ENCODE peak calls at places on chromosomes 3 and 15, in four cellular contexts. X is endothelial cell of umbilical vein, G is hepatocyte, V is body of pancreas. P is an unnamed sample.
A peak's percentile ranks its signal among the peaks of the same experiment; 100 is the strongest.

GRCh38 chr3:157129782-157130137 is 30.2 kb downstream of the CCNL1 start:
- DNase-seq in X (peak; percentile 41), G (no peak), V (no peak), P (peak; percentile 84)

GRCh38 chr15:36449084-36449661 is 130.3 kb upstream of the CDIN1 start:
- DNase-seq in X (no peak), G (peak; percentile 19), V (no peak), P (peak; percentile 2)

GRCh38 chr3:111810909-111811308 is 48.2 kb upstream of the PHLDB2 start:
- DNase-seq in X (no peak), G (peak; percentile 32), V (no peak), P (no peak)

GRCh38 chr3:79767194-79767952 is 425 bp downstream of the ROBO1 start:
- DNase-seq in X (peak; percentile 68), G (no peak), V (no peak), P (no peak)

GRCh38 chr15:35067501-35068347 is 17.4 kb downstream of the NANOGP8 start:
- DNase-seq in X (no peak), G (no peak), V (no peak), P (no peak)

GRCh38 chr3:97916576-97916975 is 55.7 kb downstream of the RIOX2 start:
- DNase-seq in X (no peak), G (no peak), V (no peak), P (no peak)

GRCh38 chr15:63203451-63204090 is 14.2 kb downstream of the RAB8B start:
- DNase-seq in X (no peak), G (no peak), V (no peak), P (no peak)

GRCh38 chr15:85754993-85755392 is 39.7 kb downstream of the KLHL25 start:
- DNase-seq in X (no peak), G (no peak), V (peak; percentile 62), P (no peak)

GRCh38 chr3:65751123-65751700 is 287.5 kb downstream of the MAGI1 start:
- DNase-seq in X (peak; percentile 52), G (peak; percentile 63), V (peak; percentile 42), P (peak; percentile 61)

GRCh38 chr3:105899528-105899927 is 30.7 kb upstream of the CBLB start:
- DNase-seq in X (no peak), G (no peak), V (no peak), P (no peak)

GRCh38 chr3:59696783-59697182 is 647.0 kb upstream of the CFAP20DC start:
- DNase-seq in X (no peak), G (no peak), V (no peak), P (no peak)

GRCh38 chr15:92944946-92945521 is 44.9 kb downstream of the CHD2 start:
- DNase-seq in X (no peak), G (no peak), V (no peak), P (no peak)

GRCh38 chr15:92938387-92938786 is 38.3 kb downstream of the CHD2 start:
- DNase-seq in X (no peak), G (no peak), V (no peak), P (no peak)

GRCh38 chr15:92941668-92942067 is 41.5 kb downstream of the CHD2 start:
- DNase-seq in X (no peak), G (no peak), V (no peak), P (no peak)

GRCh38 chr15:92943581-92943980 is 43.5 kb downstream of the CHD2 start:
- DNase-seq in X (no peak), G (no peak), V (no peak), P (no peak)

DNA sequence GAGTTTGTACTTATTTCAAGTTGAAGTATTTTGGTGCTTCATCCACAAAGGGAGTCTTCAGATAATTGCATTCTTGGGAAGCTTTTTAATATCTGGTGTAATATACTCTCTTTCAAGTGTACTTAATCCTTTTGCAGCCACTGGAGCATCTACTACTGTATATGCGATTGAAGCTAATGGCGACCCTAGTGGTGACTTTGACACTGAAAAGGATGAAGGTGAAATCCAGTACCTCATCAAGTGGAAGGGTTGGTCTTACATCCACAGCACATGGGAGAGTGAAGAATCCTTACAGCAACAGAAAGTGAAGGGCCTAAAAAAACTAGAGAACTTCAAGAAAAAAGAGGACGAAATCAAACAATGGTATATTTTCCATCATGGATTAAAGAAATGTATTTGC is 42.6 kb downstream of the CHD2 start:
- DNase-seq in X (no peak), G (no peak), V (no peak), P (no peak)
- TF ChIP-seq CTCF in X (no peak), G (no peak), V (no peak), P (no peak)

DNA sequence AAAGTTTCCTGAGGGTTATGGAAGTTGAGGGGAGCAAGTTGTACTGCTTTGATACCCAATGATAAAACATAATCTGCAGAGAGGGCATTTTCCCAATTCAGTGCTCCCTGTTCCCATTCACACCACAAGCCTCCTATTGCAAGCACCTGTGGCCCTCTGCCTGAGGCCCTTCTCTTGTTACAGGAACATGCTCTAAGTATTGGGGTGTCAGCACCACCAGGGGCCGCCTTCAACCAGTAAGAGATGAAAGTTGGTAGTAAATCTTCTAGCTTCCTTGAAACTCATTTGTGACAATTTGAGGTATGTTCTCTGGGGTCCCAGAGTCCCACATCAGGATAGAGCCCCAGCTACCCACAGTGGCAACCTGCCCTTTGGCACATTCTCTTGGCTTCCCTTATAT is 265.4 kb upstream of the ARHGEF26 start:
- DNase-seq in X (no peak), G (no peak), V (no peak), P (peak; percentile 19)
- TF ChIP-seq CTCF in X (no peak), G (no peak), V (no peak), P (no peak)

GRCh38 chr3:18630295-18630694 is 205.2 kb upstream of the SATB1 start:
- DNase-seq in X (no peak), G (no peak), V (no peak), P (no peak)

GRCh38 chr3:18623220-18623619 is 198.1 kb upstream of the SATB1 start:
- DNase-seq in X (no peak), G (no peak), V (no peak), P (no peak)

DNA sequence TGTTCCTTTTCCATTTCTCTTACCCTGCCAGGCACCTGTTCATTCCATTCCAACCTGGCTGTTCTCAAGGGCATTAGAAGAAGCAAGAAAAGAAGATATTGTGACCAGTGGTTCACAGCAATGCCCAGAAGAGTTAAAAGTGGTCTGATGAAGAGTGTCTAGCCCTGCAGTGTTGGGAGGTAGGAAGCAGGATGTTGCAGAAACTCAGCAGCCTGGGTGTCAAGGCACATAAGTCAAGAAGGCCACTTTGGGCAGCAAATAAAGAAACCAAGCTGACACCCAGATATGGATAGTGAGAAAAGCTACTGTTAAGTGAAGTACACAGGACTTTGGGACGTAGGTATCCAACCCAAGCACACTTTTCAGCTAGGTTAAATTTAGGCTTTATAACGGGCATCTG is 199.9 kb upstream of the SATB1 start:
- DNase-seq in X (no peak), G (no peak), V (no peak), P (no peak)
- TF ChIP-seq CTCF in X (no peak), G (no peak), V (no peak), P (no peak)

GRCh38 chr15:59222906-59223579 is 16.4 kb downstream of the LDHAL6B start:
- DNase-seq in X (no peak), G (no peak), V (no peak), P (no peak)

GRCh38 chr15:59229453-59229852 is 22.8 kb downstream of the LDHAL6B start:
- DNase-seq in X (no peak), G (no peak), V (no peak), P (no peak)

GRCh38 chr15:59224474-59224873 is 17.8 kb downstream of the LDHAL6B start:
- DNase-seq in X (peak; percentile 61), G (peak; percentile 19), V (peak; percentile 24), P (peak; percentile 34)

GRCh38 chr15:59223736-59224135 is 17.1 kb downstream of the LDHAL6B start:
- DNase-seq in X (no peak), G (no peak), V (no peak), P (no peak)

GRCh38 chr15:59227021-59227420 is 20.4 kb downstream of the LDHAL6B start:
- DNase-seq in X (no peak), G (no peak), V (no peak), P (no peak)
- TF ChIP-seq CTCF in X (no peak), G (no peak), V (no peak), P (no peak)

GRCh38 chr3:30605005-30605404 is 1.4 kb upstream of the TGFBR2 start:
- DNase-seq in X (no peak), G (no peak), V (no peak), P (no peak)

GRCh38 chr3:30607032-30607833 is 832 bp downstream of the TGFBR2 start:
- DNase-seq in X (peak; percentile 80), G (peak; percentile 75), V (peak; percentile 68), P (peak; percentile 60)

GRCh38 chr3:30604566-30604965 is 1.8 kb upstream of the TGFBR2 start:
- DNase-seq in X (no peak), G (no peak), V (no peak), P (no peak)

GRCh38 chr3:30605706-30606300 is 598 bp upstream of the TGFBR2 start:
- DNase-seq in X (no peak), G (peak; percentile 16), V (peak; percentile 28), P (no peak)

DNA sequence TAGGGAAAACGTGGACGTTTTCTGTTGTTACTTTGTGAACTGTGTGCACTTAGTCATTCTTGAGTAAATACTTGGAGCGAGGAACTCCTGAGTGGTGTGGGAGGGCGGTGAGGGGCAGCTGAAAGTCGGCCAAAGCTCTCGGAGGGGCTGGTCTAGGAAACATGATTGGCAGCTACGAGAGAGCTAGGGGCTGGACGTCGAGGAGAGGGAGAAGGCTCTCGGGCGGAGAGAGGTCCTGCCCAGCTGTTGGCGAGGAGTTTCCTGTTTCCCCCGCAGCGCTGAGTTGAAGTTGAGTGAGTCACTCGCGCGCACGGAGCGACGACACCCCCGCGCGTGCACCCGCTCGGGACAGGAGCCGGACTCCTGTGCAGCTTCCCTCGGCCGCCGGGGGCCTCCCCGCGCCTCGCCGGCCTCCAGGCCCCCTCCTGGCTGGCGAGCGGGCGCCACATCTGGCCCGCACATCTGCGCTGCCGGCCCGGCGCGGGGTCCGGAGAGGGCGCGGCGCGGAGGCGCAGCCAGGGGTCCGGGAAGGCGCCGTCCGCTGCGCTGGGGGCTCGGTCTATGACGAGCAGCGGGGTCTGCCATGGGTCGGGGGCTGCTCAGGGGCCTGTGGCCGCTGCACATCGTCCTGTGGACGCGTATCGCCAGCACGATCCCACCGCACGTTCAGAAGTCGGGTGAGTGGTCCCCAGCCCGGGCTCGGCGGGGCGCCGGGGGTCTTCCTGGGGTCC is at the start of gene TGFBR2:
- DNase-seq in X (peak; percentile 100), G (peak; percentile 95), V (peak; percentile 96), P (peak; percentile 95)
- TF ChIP-seq CTCF in X (peak; percentile 35), G (peak; percentile 9), V (peak; percentile 26), P (no peak)

GRCh38 chr3:26369133-26369532 is 253.4 kb upstream of the LRRC3B start:
- DNase-seq in X (no peak), G (no peak), V (no peak), P (no peak)
- TF ChIP-seq CTCF in X (no peak), G (no peak), V (no peak), P (no peak)

GRCh38 chr15:23628612-23629233 is 18.9 kb downstream of the MAGEL2 start:
- DNase-seq in X (no peak), G (no peak), V (no peak), P (no peak)

GRCh38 chr15:23629234-23629805 is 18.3 kb downstream of the MAGEL2 start:
- DNase-seq in X (no peak), G (peak; percentile 31), V (no peak), P (no peak)
- TF ChIP-seq CTCF in X (peak; percentile 7), G (peak; percentile 55), V (peak; percentile 34), P (no peak)

GRCh38 chr15:64961013-64961412 is 28.7 kb downstream of the SPG21 start:
- DNase-seq in X (no peak), G (no peak), V (no peak), P (no peak)
- TF ChIP-seq CTCF in X (no peak), G (no peak), V (no peak), P (no peak)

P was measured in Calu3.